ENCODE peak calls at places on chromosomes 2 and 18, in eight cellular contexts. Q is H7; V is mesendoderm; E is GF-D8; I is AG04449; P is GM19239; F is stimulated activated CD8-positive, alpha-beta memory T cell treated with anti-CD3 and anti-CD28 coated beads, Interleukin-4, amount 100 ng/mL, for 1 hour; T is activated CD4-positive, alpha-beta T cell treated with anti-CD3 and anti-CD28 coated beads for 24 hours. C is an unnamed sample.
A peak's percentile ranks its signal among the peaks of the same experiment; 100 is the strongest.

GRCh38 chr2:44237221-44237620 is 38.1 kb upstream of the SLC3A1 start:
- DNase-seq in E (no peak), F (no peak), Q (no peak), T (no peak), P (peak; percentile 8), I (no peak), V (no peak), C (no peak)

GRCh38 chr2:29011650-29012060 is 30.6 kb downstream of the TOGARAM2 start:
- DNase-seq in I (no peak), Q (no peak), V (no peak), T (no peak), E (peak; percentile 91), F (peak; percentile 62), P (no peak), C (peak; percentile 77)

GRCh38 chr2:30666307-30666874 is 140.9 kb downstream of the CAPN13 start:
- DNase-seq in P (no peak), I (peak; percentile 93), F (no peak), T (no peak), Q (no peak), V (no peak), E (no peak), C (no peak)

GRCh38 chr2:120547662-120548061 is 188.0 kb upstream of the GLI2 start:
- DNase-seq in V (no peak), F (no peak), I (no peak), Q (no peak), E (no peak), P (no peak), T (no peak), C (no peak)

GRCh38 chr2:237669628-237670351 is 42.4 kb downstream of the LRRFIP1 start:
- DNase-seq in T (no peak), E (no peak), I (peak; percentile 97), F (no peak), Q (no peak), V (no peak), P (peak; percentile 63), C (no peak)

GRCh38 chr2:28465148-28465885 is 30.5 kb upstream of the PLB1 start:
- DNase-seq in P (no peak), E (no peak), V (no peak), T (no peak), I (no peak), F (no peak), Q (no peak), C (no peak)

GRCh38 chr18:1805526-1805925 is 765.8 kb downstream of the METTL4 start:
- DNase-seq in V (no peak), I (no peak), T (no peak), P (no peak), E (peak; percentile 56), Q (no peak), F (no peak), C (no peak)

GRCh38 chr2:240873805-240874714 is 5.4 kb downstream of the AGXT start:
- DNase-seq in F (no peak), I (no peak), E (no peak), Q (peak; percentile 83), V (no peak), T (no peak), P (no peak), C (no peak)

GRCh38 chr2:239190346-239190745 is 210.5 kb downstream of the HDAC4 start:
- DNase-seq in I (no peak), V (no peak), Q (no peak), E (no peak), F (no peak), P (no peak), T (no peak), C (no peak)

GRCh38 chr2:217054791-217055190 is 194.9 kb upstream of the TNP1 start:
- DNase-seq in F (no peak), E (no peak), V (no peak), T (no peak), I (no peak), P (no peak), Q (no peak), C (no peak)

GRCh38 chr2:127940641-127941040 is 54.9 kb upstream of the AMMECR1L start:
- DNase-seq in T (no peak), P (no peak), I (no peak), E (no peak), V (no peak), Q (no peak), F (no peak), C (no peak)

GRCh38 chr2:151730242-151730975 is 3.9 kb downstream of the NEB start:
- DNase-seq in P (no peak), Q (no peak), I (peak; percentile 5), E (no peak), T (no peak), F (no peak), V (peak; percentile 49), C (no peak)

GRCh38 chr2:96506016-96506906 is 1.1 kb upstream of the NEURL3 start:
- DNase-seq in F (no peak), E (no peak), V (no peak), I (no peak), T (no peak), Q (no peak), P (no peak), C (no peak)

GRCh38 chr2:16727256-16727655 is 61.6 kb upstream of the CYRIA start:
- DNase-seq in V (peak; percentile 29), F (no peak), Q (no peak), T (no peak), P (no peak), E (no peak), I (no peak), C (no peak)

GRCh38 chr18:61545281-61546245 is 212.3 kb downstream of the CDH20 start:
- DNase-seq in F (no peak), V (no peak), I (no peak), P (no peak), Q (no peak), T (no peak), E (no peak), C (no peak)

GRCh38 chr2:183383854-183384253 is 259.6 kb downstream of the NUP35 start:
- DNase-seq in F (no peak), I (no peak), V (no peak), Q (no peak), P (no peak), T (no peak), E (no peak), C (no peak)

GRCh38 chr18:61551586-61551985 is 218.4 kb downstream of the CDH20 start:
- DNase-seq in P (peak; percentile 57), E (no peak), I (peak; percentile 62), V (peak; percentile 88), F (no peak), Q (peak; percentile 78), T (no peak), C (no peak)

GRCh38 chr2:191215205-191215604 is 30.0 kb upstream of the MYO1B start:
- DNase-seq in Q (no peak), F (no peak), P (no peak), T (no peak), I (no peak), E (no peak), V (no peak), C (no peak)

GRCh38 chr2:207825033-207825957 is 55.6 kb upstream of the FZD5 start:
- DNase-seq in V (no peak), Q (no peak), P (no peak), I (no peak), E (no peak), F (no peak), T (no peak), C (no peak)

GRCh38 chr2:74821177-74822124 is 12.5 kb upstream of the HK2 start:
- DNase-seq in V (no peak), E (no peak), P (no peak), F (no peak), I (no peak), T (no peak), Q (no peak), C (no peak)

GRCh38 chr2:66490588-66491001 is 55.7 kb downstream of the MEIS1 start:
- DNase-seq in P (no peak), V (no peak), I (no peak), T (no peak), Q (no peak), E (no peak), F (no peak), C (no peak)

GRCh38 chr2:133674433-133675331 is 106.4 kb upstream of the NCKAP5 start:
- DNase-seq in T (no peak), I (peak; percentile 85), Q (peak; percentile 28), P (no peak), F (no peak), V (peak; percentile 74), E (no peak), C (no peak)

GRCh38 chr2:111653103-111653624 is 230.8 kb downstream of the ANAPC1 start:
- DNase-seq in T (no peak), E (no peak), F (no peak), I (no peak), Q (no peak), V (no peak), P (no peak), C (no peak)

GRCh38 chr2:40625849-40626248 is 174.0 kb upstream of the SLC8A1 start:
- DNase-seq in T (no peak), F (no peak), P (no peak), I (peak; percentile 63), V (no peak), Q (no peak), E (no peak), C (no peak)

GRCh38 chr2:37631698-37632097 is 39.7 kb downstream of the CDC42EP3 start:
- DNase-seq in F (no peak), I (no peak), P (no peak), Q (no peak), V (no peak), T (no peak), E (no peak), C (no peak)

GRCh38 chr2:68925298-68925885 is 27.3 kb downstream of the GKN2 start:
- DNase-seq in T (peak; percentile 35), F (peak; percentile 21), V (peak; percentile 62), I (no peak), E (no peak), P (peak; percentile 34), Q (peak; percentile 65), C (peak; percentile 36)

GRCh38 chr2:61356958-61357350 is 113.9 kb downstream of the USP34 start:
- DNase-seq in T (no peak), P (no peak), I (peak; percentile 12), F (no peak), V (no peak), E (no peak), Q (no peak), C (no peak)

GRCh38 chr2:48527211-48527880 is 2.6 kb upstream of the STON1 start:
- DNase-seq in Q (no peak), V (no peak), F (no peak), I (no peak), T (no peak), P (no peak), E (no peak), C (no peak)

GRCh38 chr2:46841621-46842020 is 74.0 kb downstream of the MCFD2 start:
- DNase-seq in Q (no peak), I (no peak), T (no peak), E (peak; percentile 8), V (no peak), F (no peak), P (no peak), C (no peak)

GRCh38 chr2:46431481-46432235 is 47.7 kb upstream of the TMEM247 start:
- DNase-seq in F (no peak), P (no peak), I (no peak), V (peak; percentile 3), T (no peak), Q (no peak), E (no peak), C (no peak)

GRCh38 chr2:62014102-62014501 is 108.6 kb downstream of the COMMD1 start:
- DNase-seq in Q (no peak), I (peak; percentile 70), F (no peak), V (peak; percentile 42), P (no peak), E (no peak), T (no peak), C (no peak)

GRCh38 chr2:188132385-188132784 is 159.3 kb upstream of the GULP1 start:
- DNase-seq in E (no peak), F (no peak), T (no peak), V (no peak), I (no peak), Q (no peak), P (no peak), C (no peak)

GRCh38 chr2:178767099-178768060 is 39.8 kb downstream of the TTN start:
- DNase-seq in T (no peak), I (no peak), P (no peak), Q (no peak), F (no peak), V (no peak), E (no peak), C (no peak)

GRCh38 chr2:206240335-206240734 is 34.1 kb upstream of the ZDBF2 start:
- DNase-seq in I (no peak), P (no peak), E (no peak), T (no peak), Q (no peak), F (no peak), V (no peak), C (no peak)

C was measured in T-helper 9 cell.